ENCODE peak calls at places on chromosomes 11 and 22, in six cellular contexts. X is RWPE1, J is GM23248, B is A549, C is heart right ventricle, M is Panc1. E is an unnamed sample.

GRCh38 chr11:121451982-121452608 is at the start of gene SORL1:
- DNase-seq in B (peak), C (peak), M (no peak), J (peak), X (peak), E (peak)

GRCh38 chr22:23137905-23138520 is 3.8 kb downstream of the RSPH14 start:
- DNase-seq in B (no peak), M (no peak), X (no peak), J (peak), C (no peak), E (no peak)

GRCh38 chr11:77093056-77093891 is 9.4 kb upstream of the OMP start:
- DNase-seq in X (no peak), C (no peak), J (no peak), M (no peak), B (no peak), E (no peak)

GRCh38 chr22:27992294-27993165 is 73.5 kb upstream of the PITPNB start:
- DNase-seq in C (no peak), X (no peak), B (no peak), M (no peak), J (no peak), E (no peak)

GRCh38 chr11:132992838-132993680 is 539.2 kb downstream of the OPCML start:
- DNase-seq in B (no peak), J (peak), M (no peak), C (no peak), X (no peak), E (peak)

GRCh38 chr11:69009441-69010211 is 3.4 kb downstream of the MRGPRF start:
- DNase-seq in B (no peak), M (no peak), C (no peak), J (peak), X (no peak), E (no peak)

GRCh38 chr11:117315285-117316196 is 515 bp downstream of the BACE1 start:
- DNase-seq in J (peak), M (no peak), B (no peak), C (no peak), X (no peak), E (no peak)

GRCh38 chr11:88293931-88294330 is 43.6 kb downstream of the CTSC start:
- DNase-seq in C (no peak), M (no peak), B (no peak), J (peak), X (no peak), E (peak)

GRCh38 chr11:31555938-31556337 is 46.4 kb downstream of the ELP4 start:
- DNase-seq in B (no peak), X (no peak), M (no peak), J (no peak), C (no peak), E (no peak)

GRCh38 chr11:72004515-72005346 is 6.0 kb downstream of the IL18BP start:
- DNase-seq in J (no peak), B (no peak), M (no peak), C (no peak), X (no peak), E (no peak)

GRCh38 chr22:45919504-45920286 is 57.3 kb downstream of the WNT7B start:
- DNase-seq in B (no peak), C (no peak), J (no peak), X (no peak), M (no peak), E (no peak)

GRCh38 chr22:43388420-43388851 is 23.4 kb upstream of the MPPED1 start:
- DNase-seq in B (peak), C (peak), J (peak), M (no peak), X (peak), E (peak)

GRCh38 chr11:225734-226453 is 10.2 kb downstream of the SIRT3 start:
- DNase-seq in C (no peak), X (no peak), J (peak), M (no peak), B (no peak), E (peak)

GRCh38 chr22:17707526-17707925 is 66.7 kb downstream of the BID start:
- DNase-seq in X (no peak), J (peak), C (no peak), B (no peak), M (no peak), E (no peak)

GRCh38 chr22:36822581-36822980 is 5.7 kb upstream of the PVALB start:
- DNase-seq in X (no peak), B (no peak), M (no peak), J (no peak), C (no peak), E (no peak)

GRCh38 chr11:78564037-78564888 is 10.4 kb downstream of the NARS2 start:
- DNase-seq in B (peak), M (peak), X (peak), C (no peak), J (peak), E (peak)

GRCh38 chr11:12243511-12243910 is 133.1 kb downstream of the MICAL2 start:
- DNase-seq in C (no peak), M (no peak), B (no peak), X (no peak), J (no peak), E (no peak)

GRCh38 chr11:31106963-31107576 is 262.5 kb downstream of the DCDC1 start:
- DNase-seq in J (peak), C (peak), B (peak), X (peak), M (peak), E (peak)

GRCh38 chr11:119622454-119623143 is 106.4 kb downstream of the NECTIN1 start:
- DNase-seq in B (no peak), C (no peak), M (no peak), J (no peak), X (no peak), E (no peak)

GRCh38 chr11:119684361-119685072 is 44.5 kb downstream of the NECTIN1 start:
- DNase-seq in J (peak), B (peak), X (peak), M (no peak), C (no peak), E (peak)

GRCh38 chr22:47927811-47928210 is 1165.4 kb downstream of the TBC1D22A start:
- DNase-seq in J (no peak), C (no peak), X (no peak), B (no peak), M (no peak), E (no peak)

GRCh38 chr11:95715777-95716241 is 73.8 kb downstream of the FAM76B start:
- DNase-seq in M (no peak), C (no peak), J (peak), X (peak), B (no peak), E (peak)

GRCh38 chr22:36606114-36606513 is 77.1 kb upstream of the EIF3D start:
- DNase-seq in C (peak), M (no peak), J (no peak), B (no peak), X (no peak), E (no peak)

GRCh38 chr11:102940714-102941588 is 14.6 kb downstream of the MMP13 start:
- DNase-seq in X (peak), M (peak), J (peak), C (no peak), B (peak), E (peak)

GRCh38 chr11:107370390-107370789 is 87.2 kb downstream of the CWF19L2 start:
- DNase-seq in M (no peak), B (no peak), J (peak), C (no peak), X (peak), E (peak)

GRCh38 chr11:362642-363442 is 6.5 kb upstream of the B4GALNT4 start:
- DNase-seq in J (no peak), X (no peak), M (no peak), B (no peak), C (no peak), E (no peak)

GRCh38 chr11:47980907-47981621 is 705 bp downstream of the PTPRJ start:
- DNase-seq in X (peak), B (peak), C (peak), J (peak), M (no peak), E (no peak)

GRCh38 chr11:67563354-67564114 is 20.1 kb upstream of the GSTP1 start:
- DNase-seq in X (peak), M (peak), C (peak), B (no peak), J (peak), E (peak)

GRCh38 chr22:37328017-37328416 is 45.7 kb downstream of the CYTH4 start:
- DNase-seq in J (peak), M (no peak), X (peak), C (no peak), B (no peak), E (peak)

GRCh38 chr22:44887941-44888366 is 121.9 kb downstream of the PHF21B start:
- DNase-seq in X (no peak), M (no peak), C (no peak), B (no peak), J (no peak), E (no peak)

DNA sequence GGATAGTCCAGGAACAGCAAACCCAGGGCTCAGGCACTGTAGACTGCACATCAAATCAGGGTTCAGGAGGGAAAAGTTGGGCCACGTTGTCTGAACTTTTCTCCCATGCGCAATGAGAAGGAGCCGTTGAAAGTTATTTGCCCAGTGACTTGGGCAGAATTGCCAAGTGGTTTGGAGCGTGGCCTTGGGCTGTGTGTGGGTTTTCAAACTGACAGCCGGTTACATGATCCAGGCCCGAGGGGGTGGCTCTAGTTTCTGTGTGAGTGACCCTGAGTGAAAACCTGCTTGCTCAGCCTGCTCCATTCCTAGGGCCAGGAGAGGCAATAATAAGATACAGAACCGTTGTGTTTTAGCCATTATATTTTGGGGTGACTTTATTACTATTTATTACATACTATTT is 20.3 kb downstream of the MB start:
- DNase-seq in M (no peak), X (no peak), C (peak), J (no peak), B (no peak), E (no peak)
- H3K27ac ChIP-seq in M (peak), X (no peak), C (no peak), J (no peak), B (no peak), E (no peak)

DNA sequence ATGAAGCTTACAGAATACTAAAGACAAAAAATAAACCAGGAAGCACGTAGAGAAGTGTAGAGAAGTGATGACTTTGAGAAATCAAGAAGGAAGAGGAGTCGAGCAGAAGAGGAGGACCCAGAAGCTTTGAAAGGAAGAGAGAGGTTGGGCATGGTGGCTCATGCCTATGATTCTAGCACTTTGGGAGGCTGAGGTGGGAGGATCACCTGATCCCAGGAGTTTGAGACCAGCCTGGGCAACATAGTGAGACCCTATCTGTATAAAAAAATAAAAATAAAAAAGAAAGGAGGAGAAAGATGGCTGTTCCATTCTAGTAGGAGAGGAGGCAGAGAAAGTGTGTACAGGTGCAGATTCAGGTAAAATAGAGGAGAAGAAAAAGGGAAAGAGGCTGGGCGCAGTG is 17.2 kb upstream of the SYVN1 start:
- DNase-seq in B (no peak), C (no peak), X (no peak), M (no peak), J (no peak), E (no peak)
- H3K27ac ChIP-seq in B (peak), C (no peak), X (peak), M (peak), J (no peak), E (no peak)

DNA sequence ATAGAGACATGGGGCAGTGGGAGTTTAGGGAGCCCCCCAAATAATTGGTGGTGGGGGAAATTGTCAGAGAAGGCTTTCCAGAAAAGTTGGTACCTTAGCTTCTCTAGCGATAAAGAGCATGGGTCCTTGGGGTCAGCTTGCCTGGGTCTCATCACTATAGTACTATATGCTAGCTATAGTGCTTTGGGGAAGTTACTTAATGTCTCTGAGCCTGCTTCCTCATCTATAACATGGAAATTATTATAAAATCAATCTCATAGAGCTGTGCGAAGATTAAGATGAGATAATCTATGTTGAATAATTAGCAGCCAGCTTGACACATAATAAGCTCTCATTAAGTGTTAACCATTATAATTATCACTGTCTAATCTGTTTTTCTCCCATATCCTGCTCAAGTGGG is 41.2 kb downstream of the STIM1 start:
- DNase-seq in C (no peak), B (no peak), X (no peak), J (no peak), M (no peak), E (no peak)
- H3K27ac ChIP-seq in C (no peak), B (no peak), X (no peak), J (no peak), M (no peak), E (no peak)

GRCh38 chr22:38773363-38773946 is 17.7 kb upstream of the SUN2 start:
- DNase-seq in C (no peak), X (no peak), M (no peak), J (no peak), B (no peak), E (no peak)

GRCh38 chr22:38777087-38777671 is 16.8 kb downstream of the DNAL4 start:
- DNase-seq in X (no peak), M (no peak), C (no peak), J (no peak), B (no peak), E (no peak)

GRCh38 chr22:38776086-38776485 is 17.9 kb downstream of the DNAL4 start:
- DNase-seq in B (no peak), C (no peak), X (no peak), J (no peak), M (no peak), E (no peak)

GRCh38 chr22:38774496-38775166 is 18.8 kb upstream of the SUN2 start:
- DNase-seq in J (no peak), B (no peak), X (no peak), M (no peak), C (no peak), E (no peak)

DNA sequence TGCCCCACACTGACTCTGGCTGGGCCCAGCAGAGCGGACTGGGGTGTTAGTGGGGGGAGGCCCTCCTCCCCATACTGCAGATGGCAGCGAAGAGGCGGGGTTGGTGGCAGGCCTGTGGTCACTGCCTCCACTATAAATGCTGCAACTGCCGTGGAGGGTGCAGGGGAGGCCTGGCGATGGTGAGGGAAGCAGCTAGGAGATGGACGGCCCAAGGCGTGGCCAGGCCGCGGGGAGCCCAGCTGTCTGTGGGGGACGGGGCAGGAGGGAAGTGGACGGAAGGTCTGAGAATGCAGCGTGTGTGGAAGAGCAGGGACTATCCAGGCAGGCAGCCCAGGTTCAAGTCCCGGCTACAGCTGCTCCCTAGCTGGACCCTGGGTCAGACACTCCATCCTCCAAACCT is 18.3 kb downstream of the DNAL4 start:
- DNase-seq in C (no peak), J (no peak), X (no peak), M (no peak), B (no peak), E (no peak)
- H3K27ac ChIP-seq in C (no peak), J (no peak), X (peak), M (no peak), B (peak), E (no peak)

GRCh38 chr11:8747173-8747572 is 64.6 kb downstream of the RPL27A start:
- DNase-seq in B (no peak), M (no peak), C (no peak), X (no peak), J (no peak), E (no peak)
- H3K27ac ChIP-seq in B (no peak), M (no peak), C (no peak), X (no peak), J (no peak), E (no peak)

GRCh38 chr11:44327730-44328691 is 18.1 kb upstream of the ALX4 start:
- DNase-seq in C (no peak), X (no peak), B (no peak), M (no peak), J (no peak), E (no peak)

GRCh38 chr11:44324787-44325525 is 15.0 kb upstream of the ALX4 start:
- DNase-seq in X (no peak), J (no peak), B (no peak), M (no peak), C (no peak), E (no peak)

GRCh38 chr11:44326615-44327475 is 16.9 kb upstream of the ALX4 start:
- DNase-seq in M (no peak), X (no peak), C (no peak), B (no peak), J (peak), E (no peak)

GRCh38 chr11:44324222-44324621 is 14.3 kb upstream of the ALX4 start:
- DNase-seq in C (no peak), M (no peak), J (no peak), X (no peak), B (no peak), E (no peak)

DNA sequence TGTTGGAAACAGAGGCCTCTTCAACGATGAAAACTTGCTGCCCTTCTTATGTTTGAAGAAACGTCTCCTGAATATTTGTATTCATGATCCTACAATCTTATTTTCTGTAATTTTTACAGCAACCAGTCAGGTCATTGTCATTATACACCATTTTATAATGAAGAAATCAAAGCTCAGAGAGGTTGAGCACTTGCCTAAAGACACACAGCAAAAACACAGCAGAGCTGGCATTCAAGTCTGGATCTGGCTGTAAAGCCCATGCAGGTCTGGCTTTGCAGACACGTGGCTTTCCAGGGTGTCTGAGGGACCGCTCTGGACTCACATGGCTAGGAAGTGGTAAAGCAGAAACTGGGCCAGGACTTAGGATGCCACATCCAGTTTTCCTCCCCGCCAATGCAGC is 15.8 kb upstream of the ALX4 start:
- DNase-seq in C (no peak), J (no peak), B (no peak), X (no peak), M (no peak), E (no peak)
- H3K27ac ChIP-seq in C (no peak), J (no peak), B (no peak), X (no peak), M (no peak), E (no peak)

DNA sequence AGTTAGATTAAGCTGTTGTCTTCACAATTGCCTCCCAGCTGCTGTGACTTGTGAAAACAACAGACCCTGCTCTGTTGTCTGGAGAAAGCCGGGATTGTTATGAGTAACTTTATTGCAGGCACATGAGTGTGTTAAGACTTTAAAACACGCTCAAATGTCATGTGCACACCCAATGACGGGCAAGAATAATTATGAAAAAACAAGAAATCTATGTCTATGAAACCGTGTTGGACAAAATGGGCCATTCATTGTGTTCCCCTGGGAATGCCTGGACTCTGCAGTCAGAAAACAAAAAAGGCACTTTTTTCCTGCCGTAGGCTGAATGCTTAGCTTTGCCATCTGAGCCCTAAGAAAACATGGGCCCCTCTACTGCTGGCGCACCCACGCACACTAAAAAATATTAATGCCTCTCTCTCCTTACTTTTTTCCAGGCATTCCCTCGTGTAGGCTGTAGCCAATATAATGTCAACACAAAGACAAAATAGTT is 208.0 kb downstream of the SOX6 start:
- DNase-seq in B (no peak), J (no peak), X (no peak), C (no peak), M (no peak), E (no peak)
- H3K27ac ChIP-seq in B (no peak), J (no peak), X (no peak), C (no peak), M (no peak), E (no peak)